ENCODE peak calls at places on chromosomes 13 and 19, in eight cellular contexts. X, T, R, B, A, G, N and D are unnamed samples.

GRCh38 chr19:27971071-27971470 is 1241.9 kb downstream of the UQCRFS1 start:
- DNase-seq in X (no peak), T (no peak), R (peak; percentile 42), B (no peak), A (no peak), G (no peak), N (no peak), D (no peak)

GRCh38 chr19:47848871-47849473 is 10.1 kb upstream of the TPRX2 start:
- DNase-seq in X (peak; percentile 30), T (no peak), R (peak; percentile 12), B (no peak), A (peak; percentile 14), G (no peak), N (no peak), D (no peak)

GRCh38 chr13:113981611-113982295 is 7.9 kb upstream of the C13orf46 start:
- DNase-seq in X (no peak), T (no peak), R (no peak), B (no peak), A (no peak), G (no peak), N (no peak), D (no peak)

GRCh38 chr19:18233224-18233825 is 7.1 kb upstream of the PDE4C start:
- DNase-seq in X (peak; percentile 47), T (no peak), R (peak; percentile 29), B (peak; percentile 18), A (peak; percentile 21), G (no peak), N (no peak), D (no peak)

GRCh38 chr13:38483623-38484022 is 134.0 kb downstream of the UFM1 start:
- DNase-seq in X (no peak), T (no peak), R (no peak), B (no peak), A (no peak), G (no peak), N (no peak), D (no peak)

GRCh38 chr19:5048727-5049553 is 80.0 kb downstream of the KDM4B start:
- DNase-seq in X (no peak), T (no peak), R (no peak), B (no peak), A (no peak), G (no peak), N (peak; percentile 41), D (no peak)

GRCh38 chr19:38233740-38234251 is 9.8 kb upstream of the DPF1 start:
- DNase-seq in X (peak; percentile 76), T (peak; percentile 38), R (peak; percentile 45), B (peak; percentile 49), A (peak; percentile 75), G (peak; percentile 43), N (no peak), D (no peak)

GRCh38 chr19:30783212-30783611 is 411.0 kb downstream of the ZNF536 start:
- DNase-seq in X (no peak), T (no peak), R (no peak), B (no peak), A (no peak), G (no peak), N (no peak), D (no peak)

GRCh38 chr13:26923824-26924605 is 163.4 kb upstream of the GPR12 start:
- DNase-seq in X (no peak), T (no peak), R (no peak), B (no peak), A (no peak), G (no peak), N (peak; percentile 6), D (no peak)

GRCh38 chr13:62643007-62643483 is 1227.4 kb upstream of the PCDH20 start:
- DNase-seq in X (no peak), T (no peak), R (no peak), B (no peak), A (no peak), G (no peak), N (no peak), D (peak; percentile 1)

GRCh38 chr13:49560270-49561063 is 24.9 kb downstream of the RCBTB1 start:
- DNase-seq in X (no peak), T (no peak), R (no peak), B (no peak), A (no peak), G (no peak), N (peak; percentile 19), D (peak; percentile 33)

GRCh38 chr19:19627716-19628498 is at the start of gene LPAR2:
- DNase-seq in X (peak; percentile 77), T (peak; percentile 75), R (no peak), B (no peak), A (peak; percentile 78), G (no peak), N (no peak), D (no peak)

GRCh38 chr19:46056536-46056935 is 15.7 kb upstream of the IGFL4 start:
- DNase-seq in X (no peak), T (no peak), R (no peak), B (no peak), A (no peak), G (no peak), N (no peak), D (peak; percentile 65)

GRCh38 chr13:113981201-113981605 is 7.3 kb upstream of the C13orf46 start:
- DNase-seq in X (no peak), T (no peak), R (peak; percentile 58), B (peak; percentile 98), A (no peak), G (no peak), N (peak; percentile 70), D (peak; percentile 78)

GRCh38 chr13:107721436-107721835 is 493.9 kb downstream of the LIG4 start:
- DNase-seq in X (no peak), T (no peak), R (no peak), B (peak; percentile 39), A (no peak), G (no peak), N (no peak), D (no peak)

GRCh38 chr19:3692141-3693029 is 7.9 kb downstream of the PIP5K1C start:
- DNase-seq in X (peak; percentile 63), T (no peak), R (no peak), B (no peak), A (peak; percentile 54), G (no peak), N (no peak), D (no peak)

GRCh38 chr13:110447058-110447511 is 114.4 kb downstream of the RAB20 start:
- DNase-seq in X (no peak), T (no peak), R (no peak), B (no peak), A (no peak), G (no peak), N (no peak), D (no peak)

GRCh38 chr13:48969685-48970084 is 6.0 kb upstream of the FNDC3A start:
- DNase-seq in X (no peak), T (no peak), R (no peak), B (no peak), A (no peak), G (no peak), N (no peak), D (no peak)

GRCh38 chr13:45496942-45497341 is 32.2 kb downstream of the COG3 start:
- DNase-seq in X (no peak), T (no peak), R (no peak), B (no peak), A (no peak), G (no peak), N (no peak), D (no peak)